ENCODE peak calls at places on chromosomes 3 and 15, in five cellular contexts. F is Ammon's horn; M is endothelial cell; S is stimulated activated CD8-positive, alpha-beta memory T cell treated with anti-CD3 and anti-CD28 coated beads, Interleukin-7, amount 100 ng/mL, for 4 hours; A is left cardiac atrium. T is an unnamed sample.

GRCh38 chr3:67017211-67017610 is 19.1 kb downstream of the KBTBD8 start:
- DNase-seq in F (no peak), M (no peak), S (no peak), A (no peak), T (no peak)

GRCh38 chr3:45224824-45225464 is 1.1 kb downstream of the TMEM158 start:
- DNase-seq in F (peak), M (peak), S (no peak), A (peak), T (peak)

GRCh38 chr3:126107203-126107939 is 23.4 kb upstream of the SLC41A3 start:
- DNase-seq in F (no peak), M (no peak), S (no peak), A (no peak), T (no peak)

GRCh38 chr15:51203797-51204196 is 109.1 kb upstream of the TNFAIP8L3 start:
- DNase-seq in F (no peak), M (no peak), S (no peak), A (no peak), T (peak)

GRCh38 chr15:55151621-55152020 is 45.1 kb downstream of the RSL24D1 start:
- DNase-seq in F (no peak), M (no peak), S (no peak), A (no peak), T (no peak)

GRCh38 chr15:43239732-43240491 is 19.1 kb upstream of the EPB42 start:
- DNase-seq in F (no peak), M (no peak), S (no peak), A (no peak), T (no peak)

GRCh38 chr3:149844073-149844472 is 31.1 kb downstream of the RNF13 start:
- DNase-seq in F (no peak), M (no peak), S (no peak), A (no peak), T (no peak)

GRCh38 chr3:177521305-177521704 is 324.0 kb upstream of the TBL1XR1 start:
- DNase-seq in F (no peak), M (no peak), S (no peak), A (no peak), T (no peak)

GRCh38 chr3:45841380-45841700 is 579 bp downstream of the LZTFL1 start:
- DNase-seq in F (peak), M (peak), S (no peak), A (no peak), T (no peak)

GRCh38 chr15:68980786-68981185 is 33.7 kb upstream of the NOX5 start:
- DNase-seq in F (no peak), M (no peak), S (no peak), A (no peak), T (no peak)

GRCh38 chr3:127851899-127852298 is 29.6 kb upstream of the MGLL start:
- DNase-seq in F (no peak), M (no peak), S (no peak), A (no peak), T (no peak)

GRCh38 chr3:180430896-180431295 is 171.1 kb upstream of the TTC14 start:
- DNase-seq in F (no peak), M (no peak), S (no peak), A (no peak), T (no peak)

GRCh38 chr15:88631464-88632028 is 7.3 kb upstream of the ISG20 start:
- DNase-seq in F (no peak), M (no peak), S (no peak), A (no peak), T (no peak)

GRCh38 chr15:77031376-77032050 is 36.6 kb downstream of the PSTPIP1 start:
- DNase-seq in F (no peak), M (peak), S (no peak), A (peak), T (no peak)

GRCh38 chr3:14297784-14298236 is 104.6 kb upstream of the SLC6A6 start:
- DNase-seq in F (peak), M (no peak), S (no peak), A (peak), T (no peak)

GRCh38 chr3:187205683-187206082 is 8.4 kb downstream of the RTP1 start:
- DNase-seq in F (no peak), M (no peak), S (no peak), A (no peak), T (no peak)

GRCh38 chr3:97940034-97940433 is 32.2 kb downstream of the RIOX2 start:
- DNase-seq in F (no peak), M (no peak), S (no peak), A (no peak), T (no peak)

GRCh38 chr15:97984157-97984556 is 23.7 kb downstream of the ARRDC4 start:
- DNase-seq in F (no peak), M (no peak), S (no peak), A (no peak), T (no peak)

GRCh38 chr15:67850995-67851535 is 11.2 kb upstream of the RNU6-1 start:
- DNase-seq in F (no peak), M (no peak), S (no peak), A (no peak), T (no peak)

GRCh38 chr3:31343075-31343474 is 189.7 kb upstream of the STT3B start:
- DNase-seq in F (no peak), M (no peak), S (no peak), A (no peak), T (no peak)

GRCh38 chr3:194579091-194579606 is 54.1 kb downstream of the TMEM44 start:
- DNase-seq in F (no peak), M (no peak), S (no peak), A (peak), T (no peak)

GRCh38 chr3:78434801-78435200 is 1333.0 kb downstream of the ROBO1 start:
- DNase-seq in F (no peak), M (no peak), S (no peak), A (no peak), T (no peak)

GRCh38 chr3:53361849-53362248 is 14.5 kb upstream of the DCP1A start:
- DNase-seq in F (no peak), M (no peak), S (no peak), A (no peak), T (no peak)

GRCh38 chr3:88019024-88019423 is 39.8 kb downstream of the CGGBP1 start:
- DNase-seq in F (no peak), M (no peak), S (no peak), A (no peak), T (no peak)

GRCh38 chr3:118408431-118408830 is 626.2 kb downstream of the IGSF11 start:
- DNase-seq in F (no peak), M (no peak), S (no peak), A (no peak), T (no peak)

GRCh38 chr3:170055209-170055608 is 17.4 kb downstream of the GPR160 start:
- DNase-seq in F (no peak), M (no peak), S (no peak), A (no peak), T (no peak)

GRCh38 chr15:74179101-74179841 is 5.8 kb downstream of the ISLR start:
- DNase-seq in F (no peak), M (no peak), S (no peak), A (peak), T (no peak)

GRCh38 chr3:134542287-134542686 is 56.4 kb downstream of the CEP63 start:
- DNase-seq in F (no peak), M (no peak), S (no peak), A (no peak), T (no peak)

GRCh38 chr3:24520941-24521305 is 26.3 kb upstream of the THRB start:
- DNase-seq in F (no peak), M (no peak), S (no peak), A (no peak), T (no peak)

GRCh38 chr3:177195242-177195940 is 1.9 kb downstream of the TBL1XR1 start:
- DNase-seq in F (no peak), M (no peak), S (no peak), A (no peak), T (no peak)

GRCh38 chr3:66383998-66384745 is 116.7 kb downstream of the LRIG1 start:
- DNase-seq in F (no peak), M (no peak), S (no peak), A (no peak), T (no peak)

GRCh38 chr3:112557980-112558379 is 3.8 kb downstream of the ATG3 start:
- DNase-seq in F (no peak), M (no peak), S (no peak), A (no peak), T (no peak)

GRCh38 chr15:77186518-77187095 is 115.7 kb upstream of the TSPAN3 start:
- DNase-seq in F (peak), M (no peak), S (no peak), A (no peak), T (peak)

GRCh38 chr3:193844472-193844871 is 251.5 kb downstream of the OPA1 start:
- DNase-seq in F (no peak), M (no peak), S (no peak), A (no peak), T (no peak)

GRCh38 chr15:38696120-38696727 is 131.6 kb upstream of the RASGRP1 start:
- DNase-seq in F (no peak), M (no peak), S (peak), A (no peak), T (no peak)

GRCh38 chr3:107524214-107525100 is 1.7 kb downstream of the BBX start:
- DNase-seq in F (peak), M (peak), S (peak), A (peak), T (no peak)

GRCh38 chr3:28347374-28348285 is 891 bp upstream of the ZCWPW2 start:
- DNase-seq in F (no peak), M (no peak), S (no peak), A (no peak), T (no peak)

GRCh38 chr15:100889359-100890058 is 9.9 kb downstream of the ALDH1A3 start:
- DNase-seq in F (no peak), M (no peak), S (no peak), A (peak), T (no peak)

GRCh38 chr3:172698650-172699049 is 12.2 kb downstream of the NCEH1 start:
- DNase-seq in F (peak), M (no peak), S (no peak), A (no peak), T (no peak)

T was measured in A549.